ENCODE peak calls at places on chromosomes 16 and 17, in nine cellular contexts. J is adrenal gland; M is left ventricle myocardium inferior; Q is CD4-positive, alpha-beta memory T cell; L is stomach; G is NT2/D1; X is tibial artery; O is tibial nerve; N is adipocyte. I is an unnamed sample.
A peak's percentile ranks its signal among the peaks of the same experiment; 100 is the strongest.

GRCh38 chr17:81543339-81543675 is 8.8 kb downstream of the FAAP100 start:
- DNase-seq in J (no peak), M (peak; percentile 42), Q (no peak), L (no peak), G (no peak), X (no peak), O (no peak), N (no peak), I (no peak)

GRCh38 chr17:39097159-39097519 is 54.3 kb downstream of the PLXDC1 start:
- DNase-seq in J (no peak), M (no peak), Q (no peak), L (no peak), G (no peak), X (no peak), O (no peak), N (no peak), I (no peak)

GRCh38 chr17:19018600-19018950 is 14.0 kb upstream of the FAM83G start:
- DNase-seq in J (no peak), M (no peak), Q (peak; percentile 7), L (no peak), G (no peak), X (no peak), O (no peak), N (no peak), I (no peak)

GRCh38 chr16:76280421-76280820 is 3.2 kb downstream of the CNTNAP4 start:
- DNase-seq in J (no peak), M (no peak), Q (no peak), L (no peak), G (no peak), X (no peak), O (no peak), N (no peak), I (no peak)

GRCh38 chr16:69105501-69106361 is at the start of gene HAS3:
- DNase-seq in J (peak; percentile 38), M (peak; percentile 50), Q (no peak), L (peak; percentile 65), G (peak; percentile 80), X (no peak), O (no peak), N (peak; percentile 81), I (no peak)

GRCh38 chr16:68488559-68488958 is 40.3 kb upstream of the SMPD3 start:
- DNase-seq in J (no peak), M (no peak), Q (no peak), L (no peak), G (no peak), X (no peak), O (no peak), N (no peak), I (no peak)

GRCh38 chr17:30858556-30859250 is 26.9 kb downstream of the ATAD5 start:
- DNase-seq in J (no peak), M (no peak), Q (no peak), L (no peak), G (no peak), X (no peak), O (no peak), N (no peak), I (no peak)

GRCh38 chr16:74743668-74744299 is 30.8 kb downstream of the FA2H start:
- DNase-seq in J (peak; percentile 89), M (no peak), Q (no peak), L (peak; percentile 97), G (no peak), X (no peak), O (peak; percentile 42), N (peak; percentile 50), I (no peak)

GRCh38 chr17:43917348-43918025 is 10.2 kb upstream of the MPP2 start:
- DNase-seq in J (peak; percentile 28), M (peak; percentile 43), Q (peak; percentile 76), L (peak; percentile 30), G (no peak), X (no peak), O (no peak), N (no peak), I (no peak)

GRCh38 chr17:7238418-7239090 is 703 bp downstream of the PHF23 start:
- DNase-seq in J (peak; percentile 65), M (no peak), Q (peak; percentile 60), L (no peak), G (no peak), X (peak; percentile 42), O (no peak), N (peak; percentile 38), I (no peak)

GRCh38 chr17:48543854-48544355 is 1.0 kb downstream of the HOXB2 start:
- DNase-seq in J (no peak), M (peak; percentile 44), Q (no peak), L (no peak), G (no peak), X (no peak), O (no peak), N (no peak), I (no peak)

GRCh38 chr17:45172541-45173286 is 11.0 kb downstream of the HEXIM2 start:
- DNase-seq in J (peak; percentile 86), M (peak; percentile 61), Q (peak; percentile 44), L (peak; percentile 69), G (no peak), X (peak; percentile 62), O (peak; percentile 28), N (peak; percentile 61), I (no peak)

GRCh38 chr17:30378797-30379302 is at the start of gene CPD:
- DNase-seq in J (peak; percentile 96), M (peak; percentile 98), Q (peak; percentile 94), L (peak; percentile 99), G (peak; percentile 83), X (peak; percentile 97), O (peak; percentile 98), N (peak; percentile 99), I (peak; percentile 98)

GRCh38 chr17:655618-656017 is 59.0 kb downstream of the VPS53 start:
- DNase-seq in J (no peak), M (no peak), Q (no peak), L (no peak), G (no peak), X (no peak), O (no peak), N (no peak), I (no peak)

GRCh38 chr16:2035431-2036199 is 8.9 kb downstream of the NHERF2 start:
- DNase-seq in J (no peak), M (peak; percentile 79), Q (no peak), L (peak; percentile 85), G (no peak), X (peak; percentile 73), O (peak; percentile 78), N (peak; percentile 97), I (no peak)

GRCh38 chr16:82092711-82093110 is 57.7 kb downstream of the HSD17B2 start:
- DNase-seq in J (no peak), M (no peak), Q (no peak), L (no peak), G (no peak), X (no peak), O (no peak), N (peak; percentile 10), I (no peak)

GRCh38 chr16:66035096-66035495 is 331.4 kb upstream of the CDH5 start:
- DNase-seq in J (no peak), M (no peak), Q (no peak), L (no peak), G (no peak), X (no peak), O (no peak), N (no peak), I (peak; percentile 57)

GRCh38 chr16:66042341-66042740 is 324.1 kb upstream of the CDH5 start:
- DNase-seq in J (no peak), M (no peak), Q (no peak), L (no peak), G (no peak), X (no peak), O (no peak), N (no peak), I (no peak)

GRCh38 chr16:66036162-66036561 is 330.3 kb upstream of the CDH5 start:
- DNase-seq in J (no peak), M (no peak), Q (no peak), L (no peak), G (no peak), X (no peak), O (no peak), N (peak; percentile 20), I (no peak)

GRCh38 chr16:66041907-66042306 is 324.6 kb upstream of the CDH5 start:
- DNase-seq in J (no peak), M (no peak), Q (no peak), L (no peak), G (no peak), X (no peak), O (no peak), N (no peak), I (no peak)

GRCh38 chr16:66036775-66037715 is 329.4 kb upstream of the CDH5 start:
- DNase-seq in J (no peak), M (no peak), Q (no peak), L (no peak), G (no peak), X (peak; percentile 76), O (peak; percentile 38), N (peak; percentile 91), I (peak; percentile 63)
- H3K4me1 ChIP-seq in J (no peaks in the 10 kb centered on the region), M (peaks cover 28% of the 10 kb centered on the region), Q (no peaks in the 10 kb centered on the region), L (no peaks in the 10 kb centered on the region), G (no peaks in the 10 kb centered on the region), X (peaks cover 24% of the 10 kb centered on the region), O (no peaks in the 10 kb centered on the region), N (peaks cover 13% of the 10 kb centered on the region), I (peaks cover 24% of the 10 kb centered on the region)

DNA sequence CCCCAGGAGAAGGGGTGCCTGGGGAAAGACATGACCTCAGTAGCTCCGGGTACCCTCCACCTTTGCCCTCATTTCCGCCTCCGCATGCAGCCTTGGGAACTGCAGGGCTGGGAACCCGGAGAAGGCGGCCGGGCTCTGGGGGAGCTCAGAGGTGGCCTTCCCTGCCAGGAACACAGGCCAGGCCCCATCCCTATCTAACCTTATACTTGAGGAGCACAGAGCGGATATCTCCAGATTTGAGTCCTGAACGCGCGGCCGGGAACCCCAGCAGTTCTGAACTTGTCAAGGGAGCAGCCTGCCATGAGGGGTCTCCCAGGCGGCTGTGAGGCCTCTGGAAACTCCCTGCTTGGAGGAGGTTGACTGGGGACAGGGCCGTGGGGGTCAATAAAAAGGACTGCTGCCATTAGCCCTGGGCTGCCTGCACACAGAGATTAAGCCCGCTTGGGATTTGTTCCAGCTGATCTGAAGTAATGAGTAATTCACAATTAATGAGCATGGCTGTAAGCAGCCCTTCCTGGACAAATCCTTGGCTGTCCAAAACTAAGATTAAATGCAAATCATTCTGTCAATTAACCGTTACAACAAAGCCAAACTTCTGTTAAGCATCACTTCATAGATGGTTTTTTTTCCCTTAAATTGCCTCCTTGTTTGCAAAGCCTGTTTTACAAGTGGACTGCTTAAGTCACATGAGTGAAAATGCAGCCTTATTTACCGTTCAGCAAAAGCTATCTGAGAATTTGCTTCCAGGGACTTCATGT is 26.2 kb upstream of the METRNL start:
- DNase-seq in J (peak; percentile 56), M (peak; percentile 15), Q (no peak), L (peak; percentile 28), G (no peak), X (no peak), O (peak; percentile 12), N (no peak), I (no peak)
- H3K4me3 ChIP-seq in J (no peak overlapping the region), M (no peak overlapping the region), Q (no peak overlapping the region), L (no peak overlapping the region), G (no peak overlapping the region), X (no peak overlapping the region), O (no peak overlapping the region), N (no peak overlapping the region), I (no peak overlapping the region)

GRCh38 chr16:4377573-4378146 is 6.0 kb downstream of the VASN start:
- DNase-seq in J (no peak), M (no peak), Q (no peak), L (peak; percentile 53), G (no peak), X (no peak), O (no peak), N (peak; percentile 46), I (no peak)
- H3K4me1 ChIP-seq in J (peaks cover 44% of the 10 kb centered on the region), M (peaks cover 85% of the 10 kb centered on the region), Q (peaks cover 24% of the 10 kb centered on the region), L (peaks cover 64% of the 10 kb centered on the region), G (peaks cover 60% of the 10 kb centered on the region), X (peaks cover 84% of the 10 kb centered on the region), O (no peaks in the 10 kb centered on the region), N (peaks cover 50% of the 10 kb centered on the region), I (no peaks in the 10 kb centered on the region)

GRCh38 chr17:58332720-58333395 is 4.3 kb upstream of the TSPOAP1 start:
- DNase-seq in J (no peak), M (peak; percentile 14), Q (peak; percentile 47), L (no peak), G (no peak), X (no peak), O (no peak), N (no peak), I (no peak)
- H3K4me3 ChIP-seq in J (no peak overlapping the region), M (peak overlapping the region; percentile 55), Q (peak overlapping the region; percentile 99), L (peak overlapping the region; percentile 49), G (no peak overlapping the region), X (peak overlapping the region; percentile 38), O (no peak overlapping the region), N (no peak overlapping the region), I (no peak overlapping the region)

I was measured in right atrium auricular region.